ENCODE peak calls at places on chromosomes 4 and X, in eight cellular contexts. A is dorsolateral prefrontal cortex, V is GM23248, P is psoas muscle, J is endodermal cell, C is GM12865, F is uterus, W is WERI-Rb-1. B is an unnamed sample.

GRCh38 chr4:8547108-8547911 is 32.9 kb upstream of the GPR78 start:
- DNase-seq in A (no peak), V (peak; percentile 88), P (no peak), J (peak; percentile 79), C (peak; percentile 70), F (no peak), W (peak; percentile 27), B (peak; percentile 22)

GRCh38 chrX:100812216-100813158 is 7.7 kb upstream of the CSTF2 start:
- DNase-seq in A (no peak), V (no peak), P (no peak), J (peak; percentile 85), C (no peak), F (no peak), W (no peak), B (no peak)

GRCh38 chrX:118655561-118656246 is 71.7 kb upstream of the IL13RA1 start:
- DNase-seq in A (no peak), V (peak; percentile 74), P (no peak), J (no peak), C (no peak), F (no peak), W (no peak), B (peak; percentile 58)

GRCh38 chrX:19344661-19345060 is 934 bp downstream of the PDHA1 start:
- DNase-seq in A (no peak), V (no peak), P (no peak), J (no peak), C (no peak), F (no peak), W (peak; percentile 10), B (no peak)

GRCh38 chr4:37008199-37008598 is 236.3 kb upstream of the NWD2 start:
- DNase-seq in A (no peak), V (no peak), P (no peak), J (no peak), C (no peak), F (no peak), W (no peak), B (no peak)

GRCh38 chrX:138945219-138945618 is 233.7 kb upstream of the FGF13 start:
- DNase-seq in A (no peak), V (peak; percentile 62), P (no peak), J (no peak), C (no peak), F (no peak), W (no peak), B (no peak)

GRCh38 chrX:150508461-150509367 is 59.7 kb upstream of the MTM1 start:
- DNase-seq in A (peak; percentile 39), V (peak; percentile 56), P (peak; percentile 63), J (peak; percentile 75), C (no peak), F (peak; percentile 69), W (no peak), B (no peak)

GRCh38 chr4:147769386-147769785 is 37.5 kb downstream of the ARHGAP10 start:
- DNase-seq in A (no peak), V (peak; percentile 29), P (no peak), J (no peak), C (no peak), F (no peak), W (no peak), B (no peak)

GRCh38 chrX:88991583-88992132 is 244.6 kb downstream of the CPXCR1 start:
- DNase-seq in A (no peak), V (no peak), P (no peak), J (peak; percentile 54), C (no peak), F (no peak), W (no peak), B (no peak)

GRCh38 chrX:51891821-51892551 is 1.4 kb upstream of the MAGED1 start:
- DNase-seq in A (no peak), V (peak; percentile 82), P (peak; percentile 67), J (peak; percentile 42), C (peak; percentile 34), F (peak; percentile 58), W (no peak), B (peak; percentile 90)

GRCh38 chrX:152915541-152916241 is 17.8 kb downstream of the ZNF185 start:
- DNase-seq in A (no peak), V (peak; percentile 65), P (no peak), J (peak; percentile 82), C (peak; percentile 45), F (peak; percentile 50), W (peak; percentile 72), B (peak; percentile 37)

GRCh38 chrX:23332101-23332887 is 2.4 kb upstream of the PTCHD1 start:
- DNase-seq in A (no peak), V (no peak), P (no peak), J (peak; percentile 76), C (no peak), F (peak; percentile 16), W (no peak), B (no peak)

GRCh38 chrX:23334871-23335599 is 386 bp downstream of the PTCHD1 start:
- DNase-seq in A (no peak), V (no peak), P (peak; percentile 42), J (peak; percentile 79), C (no peak), F (no peak), W (peak; percentile 12), B (no peak)

GRCh38 chrX:23333842-23334535 is 660 bp upstream of the PTCHD1 start:
- DNase-seq in A (no peak), V (no peak), P (peak; percentile 59), J (peak; percentile 89), C (no peak), F (peak; percentile 23), W (peak; percentile 35), B (no peak)

GRCh38 chrX:23332888-23333821 is 1.5 kb upstream of the PTCHD1 start:
- DNase-seq in A (no peak), V (no peak), P (no peak), J (peak; percentile 84), C (no peak), F (peak; percentile 23), W (peak; percentile 12), B (no peak)

DNA sequence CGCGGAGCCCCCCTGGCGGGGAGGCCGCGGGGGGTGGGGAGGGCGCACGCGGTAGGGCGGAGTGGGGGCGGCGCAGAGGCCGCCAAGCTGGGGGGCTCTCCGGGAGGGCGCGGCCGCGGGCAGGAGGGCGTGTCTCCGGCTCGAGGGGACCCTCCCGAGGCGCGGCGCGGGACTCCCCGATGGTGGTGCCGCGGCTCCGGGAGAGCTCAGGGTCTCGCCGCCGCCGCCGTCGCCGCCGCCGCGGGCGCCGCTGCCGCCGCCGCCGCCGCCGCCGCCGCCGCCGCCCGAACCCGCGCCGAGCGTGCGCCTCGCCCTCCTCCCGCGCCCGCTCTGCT is at the start of gene PTCHD1:
- DNase-seq in A (no peak), V (no peak), P (no peak), J (no peak), C (no peak), F (no peak), W (no peak), B (no peak)
- H3K4me3 ChIP-seq in A (peak within 1 kb of the TSS; percentile 41), V (peak within 1 kb of the TSS; percentile 15), P (peak within 1 kb of the TSS; percentile 54), J (peak within 1 kb of the TSS; percentile 73), C (no peak within 1 kb of the TSS), F (peak within 1 kb of the TSS; percentile 37), W (peak within 1 kb of the TSS; percentile 42), B (no peak within 1 kb of the TSS)

GRCh38 chr4:138911903-138912713 is 103.5 kb upstream of the NOCT start:
- DNase-seq in A (no peak), V (no peak), P (no peak), J (no peak), C (no peak), F (peak; percentile 27), W (no peak), B (no peak)

GRCh38 chr4:138912714-138913340 is 102.8 kb upstream of the NOCT start:
- DNase-seq in A (no peak), V (no peak), P (no peak), J (no peak), C (no peak), F (no peak), W (no peak), B (no peak)

GRCh38 chr4:138909605-138910004 is 106.0 kb upstream of the NOCT start:
- DNase-seq in A (no peak), V (no peak), P (no peak), J (no peak), C (no peak), F (no peak), W (no peak), B (no peak)

GRCh38 chr4:138910201-138910913 is 105.2 kb upstream of the NOCT start:
- DNase-seq in A (no peak), V (peak; percentile 40), P (no peak), J (no peak), C (no peak), F (no peak), W (no peak), B (no peak)

DNA sequence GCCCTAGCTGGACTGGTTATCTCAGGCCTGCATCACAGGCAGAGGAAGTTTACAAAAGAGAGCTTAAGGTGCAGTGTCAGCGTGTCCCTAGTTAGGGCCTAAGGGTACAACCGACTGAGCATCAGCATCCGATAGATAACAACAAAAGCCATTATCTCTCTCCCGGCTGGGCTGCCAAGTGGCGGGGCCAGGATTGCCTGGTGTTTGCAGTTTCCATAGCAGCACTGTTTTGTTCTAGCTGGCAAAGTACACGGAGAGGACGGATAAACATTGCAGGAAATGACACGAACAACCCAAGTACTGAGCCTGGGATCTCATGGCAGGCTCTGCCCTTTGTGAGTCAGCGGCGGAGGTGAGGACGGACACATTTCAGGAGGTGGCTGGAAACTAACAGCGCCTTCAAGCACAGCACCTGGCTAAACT is 104.7 kb upstream of the NOCT start:
- DNase-seq in A (peak; percentile 75), V (peak; percentile 93), P (peak; percentile 75), J (peak; percentile 90), C (no peak), F (peak; percentile 79), W (no peak), B (no peak)
- H3K4me3 ChIP-seq in A (peak overlapping the region; percentile 25), V (no peak overlapping the region), P (no peak overlapping the region), J (peak overlapping the region; percentile 22), C (no peak overlapping the region), F (no peak overlapping the region), W (no peak overlapping the region), B (no peak overlapping the region)

GRCh38 chrX:49257846-49258748 is 6.4 kb downstream of the FOXP3 start:
- DNase-seq in A (no peak), V (no peak), P (no peak), J (no peak), C (no peak), F (no peak), W (no peak), B (no peak)
- H3K4me3 ChIP-seq in A (no peak overlapping the region), V (no peak overlapping the region), P (no peak overlapping the region), J (no peak overlapping the region), C (no peak overlapping the region), F (no peak overlapping the region), W (no peak overlapping the region), B (no peak overlapping the region)

GRCh38 chr4:186932196-186932595 is 208.5 kb upstream of the FAT1 start:
- DNase-seq in A (no peak), V (peak; percentile 24), P (no peak), J (no peak), C (no peak), F (no peak), W (no peak), B (no peak)

GRCh38 chr4:186931519-186931918 is 207.9 kb upstream of the FAT1 start:
- DNase-seq in A (no peak), V (peak; percentile 79), P (no peak), J (no peak), C (no peak), F (no peak), W (no peak), B (peak; percentile 68)

GRCh38 chr4:186934841-186935443 is 211.3 kb upstream of the FAT1 start:
- DNase-seq in A (no peak), V (no peak), P (no peak), J (no peak), C (no peak), F (no peak), W (no peak), B (no peak)

GRCh38 chr4:186934255-186934654 is 210.6 kb upstream of the FAT1 start:
- DNase-seq in A (no peak), V (no peak), P (no peak), J (no peak), C (no peak), F (no peak), W (no peak), B (no peak)

GRCh38 chr4:186932631-186933150 is 209.0 kb upstream of the FAT1 start:
- DNase-seq in A (no peak), V (peak; percentile 76), P (no peak), J (no peak), C (no peak), F (no peak), W (no peak), B (peak; percentile 46)
- H3K4me3 ChIP-seq in A (no peak overlapping the region), V (no peak overlapping the region), P (no peak overlapping the region), J (no peak overlapping the region), C (no peak overlapping the region), F (no peak overlapping the region), W (no peak overlapping the region), B (no peak overlapping the region)

B was measured in adipocyte.